ENCODE peak calls at places on chromosomes 2 and 18, in four cellular contexts. One of them, this sample, is unnamed.
A peak's percentile ranks its signal among the peaks of the same experiment; 100 is the strongest.

GRCh38 chr2:176161041-176161785 is 4.1 kb downstream of the HOXD3 start:
- DNase-seq in CD8-positive, alpha-beta T cell: no peak
- DNase-seq in OCI-LY7: no peak
- DNase-seq in CD4-positive, alpha-beta T cell: no peak
- DNase-seq in this sample: no peak

GRCh38 chr2:190862591-190862991 is 18.0 kb upstream of the GLS start:
- DNase-seq in CD8-positive, alpha-beta T cell: no peak
- DNase-seq in OCI-LY7: no peak
- DNase-seq in CD4-positive, alpha-beta T cell: no peak
- DNase-seq in this sample: no peak

GRCh38 chr2:203432811-203433210 is 102.3 kb downstream of the RAPH1 start:
- DNase-seq in CD4-positive, alpha-beta T cell: no peak
- DNase-seq in CD8-positive, alpha-beta T cell: no peak
- DNase-seq in OCI-LY7: peak; percentile 74
- DNase-seq in this sample: no peak

GRCh38 chr2:133200684-133201421 is 367.4 kb downstream of the NCKAP5 start:
- DNase-seq in OCI-LY7: no peak
- DNase-seq in CD8-positive, alpha-beta T cell: no peak
- DNase-seq in CD4-positive, alpha-beta T cell: no peak
- DNase-seq in this sample: no peak

GRCh38 chr2:126942427-126943203 is 43.9 kb downstream of the TEX51 start:
- DNase-seq in OCI-LY7: no peak
- DNase-seq in CD8-positive, alpha-beta T cell: no peak
- DNase-seq in CD4-positive, alpha-beta T cell: no peak
- DNase-seq in this sample: no peak

GRCh38 chr2:160909781-160910242 is 250.4 kb upstream of the TANK start:
- DNase-seq in CD4-positive, alpha-beta T cell: no peak
- DNase-seq in OCI-LY7: no peak
- DNase-seq in CD8-positive, alpha-beta T cell: no peak
- DNase-seq in this sample: no peak

GRCh38 chr2:128449226-128450061 is 130.8 kb upstream of the HS6ST1 start:
- DNase-seq in CD8-positive, alpha-beta T cell: no peak
- DNase-seq in OCI-LY7: no peak
- DNase-seq in CD4-positive, alpha-beta T cell: no peak
- DNase-seq in this sample: no peak

GRCh38 chr2:226215902-226216503 is 583.6 kb downstream of the IRS1 start:
- DNase-seq in OCI-LY7: peak; percentile 56
- DNase-seq in CD8-positive, alpha-beta T cell: peak; percentile 22
- DNase-seq in CD4-positive, alpha-beta T cell: peak; percentile 5
- DNase-seq in this sample: peak; percentile 19

GRCh38 chr18:36330435-36331049 is 33.0 kb downstream of the FHOD3 start:
- DNase-seq in OCI-LY7: no peak
- DNase-seq in CD4-positive, alpha-beta T cell: no peak
- DNase-seq in CD8-positive, alpha-beta T cell: no peak
- DNase-seq in this sample: no peak

GRCh38 chr2:240291337-240291751 is 144.1 kb upstream of the GPC1 start:
- DNase-seq in OCI-LY7: no peak
- DNase-seq in CD4-positive, alpha-beta T cell: no peak
- DNase-seq in CD8-positive, alpha-beta T cell: no peak
- DNase-seq in this sample: no peak

GRCh38 chr2:218289639-218290315 is 2.5 kb downstream of the TMBIM1 start:
- DNase-seq in CD8-positive, alpha-beta T cell: no peak
- DNase-seq in CD4-positive, alpha-beta T cell: no peak
- DNase-seq in OCI-LY7: no peak
- DNase-seq in this sample: no peak

GRCh38 chr2:10285578-10286198 is 17.0 kb upstream of the HPCAL1 start:
- DNase-seq in OCI-LY7: no peak
- DNase-seq in CD8-positive, alpha-beta T cell: no peak
- DNase-seq in CD4-positive, alpha-beta T cell: no peak
- DNase-seq in this sample: no peak

GRCh38 chr18:58315739-58316215 is 271.8 kb downstream of the NEDD4L start:
- DNase-seq in CD4-positive, alpha-beta T cell: no peak
- DNase-seq in OCI-LY7: no peak
- DNase-seq in CD8-positive, alpha-beta T cell: no peak
- DNase-seq in this sample: no peak

GRCh38 chr18:48780151-48781001 is 170.4 kb downstream of the SMAD7 start:
- DNase-seq in CD8-positive, alpha-beta T cell: no peak
- DNase-seq in CD4-positive, alpha-beta T cell: no peak
- DNase-seq in OCI-LY7: no peak
- DNase-seq in this sample: no peak

GRCh38 chr18:48705531-48705930 is 166.7 kb downstream of the CTIF start:
- DNase-seq in CD4-positive, alpha-beta T cell: no peak
- DNase-seq in OCI-LY7: no peak
- DNase-seq in CD8-positive, alpha-beta T cell: no peak
- DNase-seq in this sample: no peak

GRCh38 chr18:57057890-57058289 is 89.0 kb upstream of the BOD1L2 start:
- DNase-seq in CD8-positive, alpha-beta T cell: no peak
- DNase-seq in OCI-LY7: no peak
- DNase-seq in CD4-positive, alpha-beta T cell: no peak
- DNase-seq in this sample: no peak

GRCh38 chr18:55384551-55385275 is 203.3 kb downstream of the TCF4 start:
- DNase-seq in OCI-LY7: peak; percentile 31
- DNase-seq in CD4-positive, alpha-beta T cell: no peak
- DNase-seq in CD8-positive, alpha-beta T cell: no peak
- DNase-seq in this sample: peak; percentile 32

GRCh38 chr2:10287766-10288165 is 14.9 kb upstream of the HPCAL1 start:
- DNase-seq in CD4-positive, alpha-beta T cell: no peak
- DNase-seq in OCI-LY7: no peak
- DNase-seq in CD8-positive, alpha-beta T cell: no peak
- DNase-seq in this sample: no peak

GRCh38 chr2:84970266-84970955 is 550 bp upstream of the KCMF1 start:
- DNase-seq in OCI-LY7: peak; percentile 82
- DNase-seq in CD4-positive, alpha-beta T cell: peak; percentile 52
- DNase-seq in CD8-positive, alpha-beta T cell: peak; percentile 44
- DNase-seq in this sample: peak; percentile 77
- TF ChIP-seq CTCF in OCI-LY7: no peak
- TF ChIP-seq CTCF in CD4-positive, alpha-beta T cell: no peak
- TF ChIP-seq CTCF in CD8-positive, alpha-beta T cell: no peak
- TF ChIP-seq CTCF in this sample: no peak

GRCh38 chr2:21915201-21915600 is 791.4 kb downstream of the TDRD15 start:
- DNase-seq in OCI-LY7: no peak
- DNase-seq in CD4-positive, alpha-beta T cell: no peak
- DNase-seq in CD8-positive, alpha-beta T cell: no peak
- DNase-seq in this sample: no peak

GRCh38 chr2:21912405-21912804 is 788.6 kb downstream of the TDRD15 start:
- DNase-seq in OCI-LY7: no peak
- DNase-seq in CD4-positive, alpha-beta T cell: no peak
- DNase-seq in CD8-positive, alpha-beta T cell: no peak
- DNase-seq in this sample: no peak

GRCh38 chr2:21920721-21921120 is 797.0 kb downstream of the TDRD15 start:
- DNase-seq in CD4-positive, alpha-beta T cell: no peak
- DNase-seq in CD8-positive, alpha-beta T cell: no peak
- DNase-seq in OCI-LY7: no peak
- DNase-seq in this sample: no peak

GRCh38 chr2:21916934-21917522 is 793.3 kb downstream of the TDRD15 start:
- DNase-seq in CD4-positive, alpha-beta T cell: no peak
- DNase-seq in OCI-LY7: no peak
- DNase-seq in CD8-positive, alpha-beta T cell: no peak
- DNase-seq in this sample: no peak
- TF ChIP-seq CTCF in CD4-positive, alpha-beta T cell: no peak
- TF ChIP-seq CTCF in OCI-LY7: no peak
- TF ChIP-seq CTCF in CD8-positive, alpha-beta T cell: no peak
- TF ChIP-seq CTCF in this sample: no peak

GRCh38 chr18:21634588-21635199 is 22.6 kb downstream of the SNRPD1 start:
- DNase-seq in CD8-positive, alpha-beta T cell: no peak
- DNase-seq in OCI-LY7: no peak
- DNase-seq in CD4-positive, alpha-beta T cell: no peak
- DNase-seq in this sample: no peak

GRCh38 chr18:21629089-21629832 is 17.1 kb downstream of the SNRPD1 start:
- DNase-seq in CD8-positive, alpha-beta T cell: no peak
- DNase-seq in CD4-positive, alpha-beta T cell: no peak
- DNase-seq in OCI-LY7: peak; percentile 31
- DNase-seq in this sample: peak; percentile 24

GRCh38 chr18:21636769-21637168 is 24.7 kb downstream of the SNRPD1 start:
- DNase-seq in CD4-positive, alpha-beta T cell: no peak
- DNase-seq in CD8-positive, alpha-beta T cell: no peak
- DNase-seq in OCI-LY7: no peak
- DNase-seq in this sample: no peak

DNA sequence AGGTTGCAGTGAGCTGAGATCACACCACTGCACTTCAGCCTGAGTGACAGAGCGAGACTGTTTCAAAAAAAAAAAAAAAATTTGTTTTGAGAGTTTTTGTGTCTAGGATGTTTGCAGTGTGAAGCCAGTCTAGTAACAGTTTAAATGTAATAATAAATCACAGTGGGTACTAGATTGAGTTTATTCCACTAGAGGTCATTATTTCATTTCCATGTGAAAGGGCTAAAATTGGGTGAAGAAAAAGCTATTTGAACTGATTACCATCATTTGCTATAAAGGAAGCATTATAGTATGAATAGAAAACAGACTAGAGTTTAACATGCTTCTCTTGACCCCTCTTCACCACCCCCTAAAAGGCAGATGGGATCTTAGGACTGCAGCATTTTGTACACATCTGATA is 20.3 kb downstream of the SNRPD1 start:
- DNase-seq in CD8-positive, alpha-beta T cell: no peak
- DNase-seq in CD4-positive, alpha-beta T cell: no peak
- DNase-seq in OCI-LY7: no peak
- DNase-seq in this sample: no peak
- TF ChIP-seq CTCF in CD8-positive, alpha-beta T cell: no peak
- TF ChIP-seq CTCF in CD4-positive, alpha-beta T cell: no peak
- TF ChIP-seq CTCF in OCI-LY7: peak; percentile 27
- TF ChIP-seq CTCF in this sample: no peak

DNA sequence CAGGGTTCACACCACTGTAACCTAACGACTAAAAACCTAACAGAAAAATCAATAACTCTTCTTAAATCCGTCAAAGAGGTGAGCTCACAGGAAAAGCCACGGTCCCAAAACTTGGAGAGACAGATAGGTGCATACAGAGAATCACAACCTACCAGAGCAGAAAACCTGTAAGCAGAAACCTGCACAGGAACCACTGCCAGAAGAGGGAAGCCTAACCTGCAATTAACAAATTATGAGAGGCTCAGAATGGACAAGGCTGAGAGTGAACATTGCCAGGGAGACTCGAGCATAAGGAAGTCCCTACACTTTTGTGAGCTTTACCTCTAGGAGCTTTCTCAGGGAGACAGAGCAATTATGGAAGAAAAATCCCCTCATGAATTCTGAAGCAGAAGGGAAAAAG is 156.2 kb upstream of the NETO1 start:
- DNase-seq in CD4-positive, alpha-beta T cell: no peak
- DNase-seq in OCI-LY7: no peak
- DNase-seq in CD8-positive, alpha-beta T cell: no peak
- DNase-seq in this sample: no peak
- TF ChIP-seq CTCF in CD4-positive, alpha-beta T cell: no peak
- TF ChIP-seq CTCF in OCI-LY7: no peak
- TF ChIP-seq CTCF in CD8-positive, alpha-beta T cell: no peak
- TF ChIP-seq CTCF in this sample: no peak

GRCh38 chr18:5238371-5238758 is 41.3 kb upstream of the AKAIN1 start:
- DNase-seq in CD4-positive, alpha-beta T cell: peak; percentile 44
- DNase-seq in OCI-LY7: peak; percentile 60
- DNase-seq in CD8-positive, alpha-beta T cell: peak; percentile 37
- DNase-seq in this sample: peak; percentile 54

GRCh38 chr18:5239447-5239846 is 42.4 kb upstream of the AKAIN1 start:
- DNase-seq in CD4-positive, alpha-beta T cell: no peak
- DNase-seq in OCI-LY7: no peak
- DNase-seq in CD8-positive, alpha-beta T cell: no peak
- DNase-seq in this sample: no peak

GRCh38 chr18:5237083-5237722 is 40.1 kb upstream of the AKAIN1 start:
- DNase-seq in CD4-positive, alpha-beta T cell: no peak
- DNase-seq in OCI-LY7: peak; percentile 19
- DNase-seq in CD8-positive, alpha-beta T cell: peak; percentile 13
- DNase-seq in this sample: no peak

DNA sequence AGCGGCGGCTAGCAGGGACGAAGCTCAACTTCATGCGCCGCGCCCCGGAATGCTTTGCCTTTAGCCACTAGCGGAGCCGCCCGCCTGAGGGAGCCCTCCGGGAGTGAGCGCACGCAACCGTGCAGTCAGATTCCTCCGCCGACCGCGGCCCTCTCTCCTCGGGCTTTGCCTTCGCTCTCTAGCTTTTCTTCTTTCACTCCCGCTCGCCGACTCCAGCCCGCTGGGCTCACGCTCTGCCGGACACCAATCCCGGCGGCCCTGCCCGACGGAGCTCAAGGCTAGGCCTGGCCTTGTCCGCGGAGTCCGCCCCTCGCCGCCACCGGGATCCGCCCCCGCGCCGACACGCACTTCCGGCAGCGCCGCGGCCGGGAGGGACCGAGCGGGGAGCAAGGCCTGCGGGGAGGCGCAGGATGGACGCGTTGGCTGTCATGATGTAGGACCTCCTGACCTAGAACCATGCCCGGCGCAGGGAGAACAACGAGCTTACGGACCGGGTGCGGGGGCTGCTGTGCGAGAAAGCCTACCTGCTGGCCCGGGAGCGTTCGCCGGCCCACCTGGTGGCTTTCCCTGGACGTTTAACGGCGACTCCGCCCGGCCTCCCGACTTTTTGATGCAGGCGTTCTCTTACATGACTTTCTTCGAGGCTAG is 40.8 kb upstream of the AKAIN1 start:
- DNase-seq in CD4-positive, alpha-beta T cell: peak; percentile 86
- DNase-seq in OCI-LY7: peak; percentile 89
- DNase-seq in CD8-positive, alpha-beta T cell: peak; percentile 85
- DNase-seq in this sample: peak; percentile 88
- TF ChIP-seq CTCF in CD4-positive, alpha-beta T cell: peak; percentile 53
- TF ChIP-seq CTCF in OCI-LY7: peak; percentile 40
- TF ChIP-seq CTCF in CD8-positive, alpha-beta T cell: no peak
- TF ChIP-seq CTCF in this sample: no peak

DNA sequence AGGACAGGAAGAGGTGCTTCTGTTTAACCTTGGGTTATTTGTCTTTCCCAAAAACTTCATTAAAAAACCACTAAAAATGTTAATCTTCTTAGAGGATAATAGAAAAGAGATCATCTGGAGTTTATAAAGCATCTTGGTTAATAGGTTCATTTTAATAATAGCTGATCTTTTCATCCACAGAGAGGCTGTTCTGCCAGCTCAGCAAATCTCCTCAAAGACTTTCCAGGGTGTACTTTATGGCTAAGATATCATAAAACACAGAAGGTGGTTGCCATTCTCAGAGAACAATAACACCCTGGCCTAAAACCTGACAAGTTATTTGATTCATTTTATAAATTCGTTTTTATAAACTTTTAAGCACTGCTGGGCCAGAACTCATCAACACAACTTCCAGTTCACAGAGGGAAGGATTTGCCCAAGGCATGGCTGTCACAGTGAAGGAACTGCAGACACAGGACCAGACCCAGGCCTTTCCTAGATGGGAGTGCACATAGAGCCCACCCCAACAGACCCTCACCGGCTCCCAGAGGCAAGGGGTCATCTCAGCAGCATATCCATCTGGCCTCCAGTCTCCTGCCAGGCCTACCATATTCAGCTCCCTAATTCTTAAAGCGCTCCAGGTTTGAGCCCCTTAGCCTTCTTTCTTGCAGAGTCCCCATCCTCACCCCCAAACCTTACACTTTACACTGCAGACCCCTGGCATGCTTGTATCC is 203.4 kb upstream of the RAB6C start:
- DNase-seq in CD4-positive, alpha-beta T cell: no peak
- DNase-seq in OCI-LY7: no peak
- DNase-seq in CD8-positive, alpha-beta T cell: no peak
- DNase-seq in this sample: no peak
- TF ChIP-seq CTCF in CD4-positive, alpha-beta T cell: no peak
- TF ChIP-seq CTCF in OCI-LY7: no peak
- TF ChIP-seq CTCF in CD8-positive, alpha-beta T cell: no peak
- TF ChIP-seq CTCF in this sample: no peak

This sample was measured in GM10248.